ENCODE peak calls at places on chromosomes 11 and 22, in eight cellular contexts. R is CD8-positive, alpha-beta memory T cell; J is MV-4-11; X is astrocyte of the cerebellum; E is cardiac muscle cell; T is H9; O is occipital lobe; V is posterior vena cava. D is an unnamed sample.

GRCh38 chr11:1291295-1292017 is 18.0 kb downstream of the TOLLIP start:
- DNase-seq in J (no peak), V (peak; percentile 65), X (no peak), E (no peak), O (no peak), T (no peak), R (no peak), D (no peak)

GRCh38 chr22:30873086-30873650 is 95.4 kb downstream of the MORC2 start:
- DNase-seq in J (no peak), T (peak; percentile 15), X (no peak), O (no peak), R (no peak), E (no peak), V (peak; percentile 53), D (peak; percentile 4)

GRCh38 chr11:67470337-67471002 is 1.4 kb upstream of the TMEM134 start:
- DNase-seq in V (no peak), T (no peak), R (no peak), X (no peak), O (no peak), J (peak; percentile 5), E (no peak), D (no peak)

GRCh38 chr11:68002575-68002942 is 1.3 kb downstream of the UNC93B1 start:
- DNase-seq in R (no peak), V (no peak), J (peak; percentile 90), X (no peak), T (no peak), E (no peak), O (no peak), D (peak; percentile 13)

GRCh38 chr11:86802601-86803051 is 2.3 kb downstream of the PRSS23 start:
- DNase-seq in J (peak; percentile 6), O (no peak), X (peak; percentile 26), R (no peak), E (peak; percentile 60), T (peak; percentile 61), V (no peak), D (no peak)

GRCh38 chr11:34929794-34930763 is 13.7 kb downstream of the PDHX start:
- DNase-seq in T (no peak), X (no peak), J (no peak), V (no peak), E (no peak), R (no peak), O (no peak), D (no peak)

GRCh38 chr11:41836426-41836825 is 377.0 kb upstream of the LRRC4C start:
- DNase-seq in X (no peak), J (no peak), R (no peak), E (no peak), O (no peak), V (no peak), T (no peak), D (no peak)

GRCh38 chr22:28628766-28629165 is 50.9 kb downstream of the TTC28 start:
- DNase-seq in R (no peak), E (no peak), V (no peak), X (no peak), T (no peak), J (no peak), O (no peak), D (no peak)

GRCh38 chr22:37535159-37535558 is 15.9 kb upstream of the CARD10 start:
- DNase-seq in X (no peak), V (no peak), T (no peak), R (no peak), O (no peak), J (no peak), E (no peak), D (no peak)